ENCODE peak calls at places on chromosomes 4 and X, in eight cellular contexts. F is progenitor cell of endocrine pancreas, X is gastrocnemius medialis, V is RWPE1, Q is astrocyte, B is cardiac muscle cell, L is HFF-Myc, E is HepG2. U is an unnamed sample.

GRCh38 chr4:120331486-120332281 is 265.0 kb upstream of the MAD2L1 start:
- DNase-seq in F (no peak), X (no peak), V (no peak), Q (peak), B (no peak), L (no peak), E (no peak), U (no peak)

GRCh38 chrX:136344321-136344720 is 43.6 kb downstream of the ADGRG4 start:
- DNase-seq in F (no peak), X (no peak), V (peak), Q (no peak), B (no peak), L (no peak), E (no peak), U (no peak)

GRCh38 chr4:113837397-113837796 is 75.9 kb upstream of the CAMK2D start:
- DNase-seq in F (no peak), X (no peak), V (peak), Q (peak), B (peak), L (peak), E (no peak), U (peak)

GRCh38 chr4:159269143-159269542 is 166.3 kb downstream of the RAPGEF2 start:
- DNase-seq in F (no peak), X (no peak), V (no peak), Q (peak), B (no peak), L (no peak), E (no peak), U (peak)

GRCh38 chr4:138540056-138540800 is 298.1 kb upstream of the SLC7A11 start:
- DNase-seq in F (no peak), X (no peak), V (no peak), Q (peak), B (no peak), L (no peak), E (no peak), U (no peak)

GRCh38 chrX:104253567-104254441 is 929 bp downstream of the ESX1 start:
- DNase-seq in F (no peak), X (no peak), V (no peak), Q (no peak), B (peak), L (no peak), E (no peak), U (no peak)

GRCh38 chr4:40669504-40669903 is 39.8 kb upstream of the RBM47 start:
- DNase-seq in F (no peak), X (no peak), V (no peak), Q (no peak), B (no peak), L (no peak), E (no peak), U (no peak)

GRCh38 chrX:38214551-38214950 is 6.1 kb downstream of the SRPX start:
- DNase-seq in F (no peak), X (no peak), V (no peak), Q (peak), B (no peak), L (no peak), E (no peak), U (no peak)

GRCh38 chrX:101237041-101237440 is 17.5 kb downstream of the DRP2 start:
- DNase-seq in F (no peak), X (no peak), V (no peak), Q (no peak), B (no peak), L (no peak), E (no peak), U (no peak)

GRCh38 chr4:77174426-77174825 is 17.4 kb downstream of the CCNG2 start:
- DNase-seq in F (no peak), X (no peak), V (no peak), Q (peak), B (no peak), L (no peak), E (no peak), U (no peak)

GRCh38 chr4:65968873-65969272 is 298.6 kb upstream of the EPHA5 start:
- DNase-seq in F (no peak), X (no peak), V (no peak), Q (peak), B (peak), L (no peak), E (peak), U (no peak)

GRCh38 chr4:65670331-65671031 is at the start of gene EPHA5:
- DNase-seq in F (peak), X (no peak), V (peak), Q (peak), B (peak), L (no peak), E (peak), U (no peak)

GRCh38 chr4:72970756-72971155 is 98.8 kb downstream of the COX18 start:
- DNase-seq in F (no peak), X (no peak), V (no peak), Q (peak), B (no peak), L (no peak), E (no peak), U (no peak)

GRCh38 chrX:2320580-2321327 is 180.0 kb downstream of the DHRSX start:
- DNase-seq in F (no peak), X (peak), V (no peak), Q (no peak), B (peak), L (peak), E (peak), U (peak)

GRCh38 chr4:142126890-142127497 is 490.6 kb downstream of the IL15 start:
- DNase-seq in F (peak), X (peak), V (peak), Q (peak), B (peak), L (peak), E (peak), U (no peak)

GRCh38 chrX:132491191-132491590 is 2.4 kb upstream of the MBNL3 start:
- DNase-seq in F (no peak), X (peak), V (no peak), Q (no peak), B (peak), L (no peak), E (peak), U (no peak)

DNA sequence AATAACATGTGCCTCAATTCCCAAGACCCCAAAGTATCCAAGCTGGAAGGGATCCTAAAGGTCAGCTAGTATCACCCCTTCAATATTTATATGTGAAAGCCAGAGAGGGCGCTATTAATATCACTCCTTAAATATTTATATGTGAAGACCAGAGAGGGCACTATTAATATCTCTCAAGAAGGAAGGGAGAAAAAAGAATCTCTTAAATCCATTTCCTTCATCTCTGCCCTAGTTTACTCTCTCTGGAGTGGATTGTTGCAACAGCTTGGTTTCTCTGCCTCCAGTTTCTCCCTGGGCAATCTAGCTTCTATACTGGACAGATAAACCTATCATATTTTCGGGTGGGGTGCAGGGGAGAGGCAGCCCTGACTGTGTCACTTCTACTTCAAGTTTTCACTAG is 31.6 kb upstream of the MSN start:
- DNase-seq in F (no peak), X (no peak), V (no peak), Q (no peak), B (peak), L (no peak), E (no peak), U (no peak)
- TF ChIP-seq CTCF in F (no peak), X (no peak), V (no peak), Q (no peak), B (no peak), L (no peak), E (no peak), U (no peak)

DNA sequence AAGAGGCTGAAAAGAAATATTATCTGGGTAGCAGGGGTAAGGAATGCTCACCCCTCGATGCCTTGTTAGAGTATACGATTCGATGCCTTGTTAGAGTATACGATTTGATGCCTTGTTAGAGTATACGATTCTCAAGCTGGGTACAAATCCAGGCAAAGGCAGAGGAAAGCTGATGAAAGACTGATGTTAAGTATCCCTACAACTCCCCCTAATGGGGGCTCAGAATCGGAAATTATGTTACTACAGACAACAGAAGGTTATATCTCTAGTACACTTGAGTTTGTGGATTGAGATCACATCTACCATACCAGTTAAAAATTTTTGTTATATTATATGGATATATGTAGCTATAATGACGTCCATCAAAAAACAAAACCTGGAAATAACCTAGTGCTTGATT is 4.8 kb downstream of the LRRC66 start:
- DNase-seq in F (no peak), X (no peak), V (no peak), Q (no peak), B (peak), L (peak), E (peak), U (no peak)
- TF ChIP-seq CTCF in F (peak), X (no peak), V (no peak), Q (no peak), B (peak), L (peak), E (peak), U (peak)

GRCh38 chr4:84151574-84151973 is 347.5 kb downstream of the NKX6-1 start:
- DNase-seq in F (no peak), X (no peak), V (no peak), Q (no peak), B (no peak), L (no peak), E (no peak), U (no peak)
- TF ChIP-seq CTCF in F (no peak), X (no peak), V (no peak), Q (no peak), B (no peak), L (no peak), E (peak), U (peak)

GRCh38 chrX:120840826-120841225 is 34.8 kb downstream of the CT47B1 start:
- DNase-seq in F (no peak), X (no peak), V (no peak), Q (peak), B (peak), L (no peak), E (no peak), U (no peak)
- TF ChIP-seq CTCF in F (no peak), X (no peak), V (no peak), Q (no peak), B (peak), L (no peak), E (no peak), U (peak)

GRCh38 chrX:103177561-103177960 is 37.3 kb upstream of the BEX4 start:
- DNase-seq in F (no peak), X (no peak), V (no peak), Q (no peak), B (no peak), L (no peak), E (no peak), U (no peak)

GRCh38 chrX:103171353-103171752 is 43.6 kb upstream of the BEX4 start:
- DNase-seq in F (no peak), X (no peak), V (no peak), Q (no peak), B (no peak), L (no peak), E (no peak), U (no peak)

GRCh38 chrX:103170216-103170615 is 44.7 kb upstream of the BEX4 start:
- DNase-seq in F (no peak), X (no peak), V (no peak), Q (peak), B (no peak), L (no peak), E (no peak), U (no peak)

GRCh38 chrX:103175944-103176753 is 38.8 kb upstream of the BEX4 start:
- DNase-seq in F (peak), X (no peak), V (peak), Q (peak), B (peak), L (no peak), E (peak), U (no peak)
- TF ChIP-seq CTCF in F (peak), X (peak), V (peak), Q (peak), B (peak), L (peak), E (peak), U (peak)

GRCh38 chr4:186554890-186555827 is at the start of gene MTNR1A:
- DNase-seq in F (peak), X (no peak), V (peak), Q (peak), B (peak), L (no peak), E (no peak), U (no peak)
- TF ChIP-seq CTCF in F (peak), X (no peak), V (peak), Q (no peak), B (no peak), L (peak), E (peak), U (peak)

GRCh38 chr4:52234539-52235174 is 183.6 kb downstream of the SPATA18 start:
- DNase-seq in F (no peak), X (no peak), V (peak), Q (no peak), B (peak), L (peak), E (peak), U (peak)
- TF ChIP-seq CTCF in F (peak), X (peak), V (peak), Q (peak), B (peak), L (peak), E (peak), U (peak)

GRCh38 chrX:41457618-41458192 is 10.6 kb downstream of the NYX start:
- DNase-seq in F (no peak), X (no peak), V (no peak), Q (no peak), B (no peak), L (no peak), E (no peak), U (no peak)
- TF ChIP-seq CTCF in F (peak), X (no peak), V (no peak), Q (peak), B (peak), L (peak), E (peak), U (peak)

GRCh38 chr4:53656421-53656981 is 65.2 kb upstream of the LNX1 start:
- DNase-seq in F (no peak), X (peak), V (no peak), Q (peak), B (peak), L (peak), E (no peak), U (no peak)
- TF ChIP-seq CTCF in F (peak), X (no peak), V (no peak), Q (peak), B (peak), L (peak), E (no peak), U (peak)

DNA sequence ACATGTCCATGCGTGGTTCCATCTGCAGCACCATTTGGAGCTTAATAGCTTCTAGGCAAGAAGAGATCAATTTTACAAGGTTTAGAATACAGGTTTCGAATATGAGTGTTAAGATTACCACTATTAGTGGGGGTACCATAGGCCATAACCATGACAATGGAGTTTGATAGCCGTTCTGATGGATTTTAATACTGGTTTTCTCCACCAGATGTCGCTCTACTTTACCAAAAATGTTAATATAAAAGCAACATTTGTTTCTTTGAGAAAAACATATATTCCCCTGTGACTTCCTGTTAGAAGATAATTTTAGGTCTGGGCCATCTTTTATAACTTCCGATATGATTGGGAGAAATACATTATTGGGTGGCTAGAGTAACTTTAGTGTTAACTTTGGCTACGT is 499.7 kb upstream of the POU3F4 start:
- DNase-seq in F (no peak), X (no peak), V (no peak), Q (no peak), B (no peak), L (no peak), E (no peak), U (no peak)
- TF ChIP-seq CTCF in F (peak), X (no peak), V (peak), Q (peak), B (no peak), L (no peak), E (no peak), U (peak)